ENCODE peak calls at places on chromosome 12, in six cellular contexts. F, W, Y, I, T and P are unnamed samples.

GRCh38 chr12:121172145-121172544 is 37.8 kb upstream of the P2RX4 start:
- DNase-seq in Y (no peak), T (no peak), W (no peak), F (no peak), I (no peak), P (no peak)

GRCh38 chr12:69649529-69649928 is 38.8 kb upstream of the LRRC10 start:
- DNase-seq in Y (no peak), F (no peak), I (no peak), T (no peak), W (no peak), P (no peak)

GRCh38 chr12:47938093-47938492 is 25.3 kb upstream of the TMEM106C start:
- DNase-seq in I (peak), W (no peak), T (no peak), F (no peak), Y (no peak), P (no peak)

GRCh38 chr12:89551747-89552146 is 25.9 kb upstream of the POC1B start:
- DNase-seq in F (no peak), Y (no peak), W (no peak), I (no peak), T (no peak), P (no peak)

GRCh38 chr12:50222275-50222783 is 55.2 kb upstream of the CERS5 start:
- DNase-seq in T (peak), Y (peak), W (peak), F (peak), I (peak), P (no peak)

GRCh38 chr12:58395056-58395455 is 453.7 kb downstream of the ATP23 start:
- DNase-seq in I (peak), W (no peak), T (no peak), F (no peak), Y (no peak), P (no peak)

GRCh38 chr12:65123435-65124063 is 2.4 kb upstream of the WIF1 start:
- DNase-seq in W (no peak), I (peak), F (peak), T (no peak), Y (peak), P (no peak)

GRCh38 chr12:84763112-84763511 is 149.5 kb downstream of the SLC6A15 start:
- DNase-seq in F (no peak), I (peak), T (no peak), W (no peak), Y (no peak), P (no peak)

GRCh38 chr12:93318720-93319522 is 58.8 kb upstream of the NUDT4 start:
- DNase-seq in T (peak), I (no peak), F (no peak), Y (no peak), W (no peak), P (no peak)

GRCh38 chr12:86774841-86775386 is 518.7 kb upstream of the MGAT4C start:
- DNase-seq in I (peak), Y (no peak), F (no peak), T (no peak), W (no peak), P (no peak)

GRCh38 chr12:531951-532585 is 72.3 kb downstream of the B4GALNT3 start:
- DNase-seq in W (no peak), T (no peak), F (no peak), Y (no peak), I (no peak), P (no peak)

GRCh38 chr12:130876758-130877157 is 4.9 kb downstream of the RAN start:
- DNase-seq in T (no peak), Y (no peak), F (no peak), I (no peak), W (no peak), P (no peak)

GRCh38 chr12:3353621-3354020 is 137.4 kb upstream of the PRMT8 start:
- DNase-seq in I (no peak), Y (no peak), F (no peak), T (no peak), W (no peak), P (no peak)

GRCh38 chr12:6123258-6123657 is 1.2 kb downstream of the VWF start:
- DNase-seq in I (no peak), Y (no peak), F (no peak), W (no peak), T (no peak), P (no peak)

GRCh38 chr12:97637770-97638169 is 175.2 kb downstream of the RMST start:
- DNase-seq in T (no peak), F (no peak), W (no peak), Y (no peak), I (peak), P (no peak)

GRCh38 chr12:109098142-109098652 is 800 bp downstream of the UNG start:
- DNase-seq in F (no peak), Y (no peak), I (peak), T (peak), W (no peak), P (no peak)

GRCh38 chr12:104751594-104751993 is 206.5 kb downstream of the SLC41A2 start:
- DNase-seq in W (no peak), Y (peak), T (no peak), I (no peak), F (no peak), P (no peak)

GRCh38 chr12:92779902-92780301 is 77.1 kb downstream of the PLEKHG7 start:
- DNase-seq in I (no peak), T (no peak), F (no peak), Y (no peak), W (no peak), P (no peak)

GRCh38 chr12:92445253-92446081 is 257.3 kb upstream of the PLEKHG7 start:
- DNase-seq in F (no peak), W (no peak), I (peak), Y (no peak), T (no peak), P (no peak)